ENCODE peak calls at places on chromosomes 16 and 17, in six cellular contexts. H, M, T, G, O and I are unnamed samples. For H3K4me1, the result is how much of the 10 kb centered on the place peaks cover.

GRCh38 chr17:78895322-78895721 is 7.7 kb downstream of the CEP295NL start:
- DNase-seq in H (no peak), M (no peak), T (no peak), G (no peak), O (no peak), I (no peak)

GRCh38 chr17:35801583-35802224 is 6.3 kb upstream of the MMP28 start:
- DNase-seq in H (peak), M (peak), T (peak), G (peak), O (no peak), I (peak)

GRCh38 chr17:69269174-69269998 is 40.8 kb upstream of the ABCA10 start:
- DNase-seq in H (no peak), M (no peak), T (no peak), G (no peak), O (no peak), I (no peak)

GRCh38 chr17:82926716-82927115 is 86.9 kb upstream of the ZNF750 start:
- DNase-seq in H (peak), M (no peak), T (no peak), G (no peak), O (no peak), I (no peak)

GRCh38 chr17:4842376-4842775 is 9.2 kb downstream of the MINK1 start:
- DNase-seq in H (no peak), M (no peak), T (no peak), G (no peak), O (no peak), I (no peak)

GRCh38 chr16:83717308-83717707 is 90.5 kb upstream of the HSBP1 start:
- DNase-seq in H (no peak), M (no peak), T (no peak), G (no peak), O (no peak), I (no peak)

GRCh38 chr16:78684040-78684611 is 584.7 kb downstream of the WWOX start:
- DNase-seq in H (no peak), M (peak), T (no peak), G (no peak), O (peak), I (peak)

GRCh38 chr16:11677451-11677951 is 9.2 kb downstream of the SNN start:
- DNase-seq in H (no peak), M (no peak), T (peak), G (no peak), O (no peak), I (peak)

GRCh38 chr17:43832168-43832975 is 574 bp downstream of the MPP3 start:
- DNase-seq in H (peak), M (peak), T (peak), G (peak), O (no peak), I (peak)

GRCh38 chr16:10871157-10871991 is 5.6 kb upstream of the CIITA start:
- DNase-seq in H (peak), M (no peak), T (peak), G (peak), O (no peak), I (no peak)

GRCh38 chr17:80481284-80482057 is 5.1 kb upstream of the NPTX1 start:
- DNase-seq in H (no peak), M (no peak), T (no peak), G (no peak), O (no peak), I (no peak)

GRCh38 chr16:20920799-20921198 is 20.2 kb downstream of the LYRM1 start:
- DNase-seq in H (no peak), M (no peak), T (no peak), G (no peak), O (no peak), I (no peak)

GRCh38 chr16:80527297-80527696 is 13.5 kb upstream of the DYNLRB2 start:
- DNase-seq in H (no peak), M (no peak), T (no peak), G (no peak), O (no peak), I (no peak)

GRCh38 chr17:38872671-38873385 is 3.0 kb downstream of the LASP1 start:
- DNase-seq in H (no peak), M (no peak), T (no peak), G (peak), O (no peak), I (no peak)

GRCh38 chr17:77746901-77747620 is 211.4 kb upstream of the TNRC6C start:
- DNase-seq in H (no peak), M (no peak), T (peak), G (no peak), O (no peak), I (no peak)

GRCh38 chr17:82859431-82860403 is 19.9 kb upstream of the ZNF750 start:
- DNase-seq in H (peak), M (no peak), T (peak), G (no peak), O (no peak), I (peak)

GRCh38 chr17:20172378-20172775 is 163.2 kb downstream of the SPECC1 start:
- DNase-seq in H (no peak), M (no peak), T (no peak), G (no peak), O (no peak), I (no peak)

GRCh38 chr16:87350681-87351319 is 32.8 kb downstream of the FBXO31 start:
- DNase-seq in H (no peak), M (no peak), T (no peak), G (no peak), O (no peak), I (peak)

GRCh38 chr17:32672701-32673100 is 185.9 kb downstream of the CDK5R1 start:
- DNase-seq in H (no peak), M (no peak), T (no peak), G (no peak), O (no peak), I (no peak)

GRCh38 chr16:85735225-85735722 is 15.6 kb downstream of the C16orf74 start:
- DNase-seq in H (no peak), M (no peak), T (no peak), G (no peak), O (no peak), I (no peak)

GRCh38 chr16:1007284-1007850 is 25.8 kb downstream of the SOX8 start:
- DNase-seq in H (no peak), M (no peak), T (no peak), G (no peak), O (no peak), I (no peak)

GRCh38 chr16:67883872-67884261 is 818 bp upstream of the NRN1L start:
- DNase-seq in H (peak), M (peak), T (peak), G (peak), O (peak), I (no peak)

GRCh38 chr16:19851476-19851875 is 33.2 kb downstream of the GPRC5B start:
- DNase-seq in H (no peak), M (no peak), T (no peak), G (no peak), O (no peak), I (no peak)

GRCh38 chr17:77503916-77504651 is 363.3 kb downstream of the SEC14L1 start:
- DNase-seq in H (no peak), M (no peak), T (peak), G (no peak), O (no peak), I (no peak)

GRCh38 chr17:56142781-56143180 is 10.5 kb upstream of the ANKFN1 start:
- DNase-seq in H (no peak), M (no peak), T (no peak), G (no peak), O (no peak), I (no peak)

GRCh38 chr17:28968269-28968913 is 17.1 kb upstream of the PHF12 start:
- DNase-seq in H (no peak), M (no peak), T (no peak), G (no peak), O (no peak), I (no peak)
- H3K4me1 ChIP-seq in H (under half), M (under half), T (under half), G (under half), O (under half), I (under half)

GRCh38 chr16:88771294-88771772 is 13.7 kb downstream of the PIEZO1 start:
- DNase-seq in H (no peak), M (no peak), T (no peak), G (no peak), O (no peak), I (no peak)
- H3K4me3 ChIP-seq in H (peak), M (no peak), T (peak), G (no peak), O (no peak), I (no peak)

GRCh38 chr17:63278731-63279442 is 167.2 kb downstream of the CYB561 start:
- DNase-seq in H (no peak), M (no peak), T (no peak), G (no peak), O (no peak), I (no peak)

GRCh38 chr17:63276376-63276775 is 169.7 kb downstream of the CYB561 start:
- DNase-seq in H (no peak), M (no peak), T (no peak), G (no peak), O (no peak), I (no peak)

GRCh38 chr17:63275968-63276349 is 170.1 kb downstream of the CYB561 start:
- DNase-seq in H (no peak), M (no peak), T (no peak), G (no peak), O (no peak), I (no peak)

GRCh38 chr17:63276821-63277220 is 169.3 kb downstream of the CYB561 start:
- DNase-seq in H (no peak), M (no peak), T (no peak), G (no peak), O (no peak), I (no peak)

DNA sequence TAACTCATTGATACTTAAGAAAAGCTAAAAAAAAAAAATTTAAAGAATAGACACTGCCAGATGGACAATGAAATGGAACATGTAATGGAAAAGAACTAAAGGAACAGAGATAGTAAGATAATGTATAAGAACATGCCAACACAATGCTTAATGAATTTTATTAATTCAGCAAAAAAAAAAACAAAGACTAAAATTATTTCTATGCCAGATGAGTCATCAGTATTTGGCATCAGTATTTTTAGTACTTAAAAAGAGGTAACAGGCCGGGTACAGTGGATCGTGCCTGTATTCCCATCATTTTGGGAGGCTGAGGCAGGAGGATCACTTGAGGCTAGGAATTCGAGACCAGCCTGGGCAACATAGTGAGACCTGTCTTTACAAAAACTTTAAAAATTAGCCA is 168.5 kb downstream of the CYB561 start:
- DNase-seq in H (no peak), M (no peak), T (no peak), G (no peak), O (no peak), I (no peak)
- H3K27ac ChIP-seq in H (no peak), M (no peak), T (no peak), G (no peak), O (peak), I (no peak)

GRCh38 chr17:45578516-45579455 is 88.3 kb upstream of the PLEKHM1 start:
- DNase-seq in H (no peak), M (no peak), T (no peak), G (no peak), O (no peak), I (peak)

GRCh38 chr17:45579529-45580495 is 89.3 kb upstream of the PLEKHM1 start:
- DNase-seq in H (no peak), M (no peak), T (no peak), G (no peak), O (no peak), I (no peak)

GRCh38 chr17:45580914-45581313 is 90.4 kb upstream of the PLEKHM1 start:
- DNase-seq in H (no peak), M (no peak), T (no peak), G (no peak), O (no peak), I (no peak)

GRCh38 chr17:45581860-45582259 is 91.3 kb upstream of the PLEKHM1 start:
- DNase-seq in H (no peak), M (no peak), T (no peak), G (no peak), O (no peak), I (no peak)

DNA sequence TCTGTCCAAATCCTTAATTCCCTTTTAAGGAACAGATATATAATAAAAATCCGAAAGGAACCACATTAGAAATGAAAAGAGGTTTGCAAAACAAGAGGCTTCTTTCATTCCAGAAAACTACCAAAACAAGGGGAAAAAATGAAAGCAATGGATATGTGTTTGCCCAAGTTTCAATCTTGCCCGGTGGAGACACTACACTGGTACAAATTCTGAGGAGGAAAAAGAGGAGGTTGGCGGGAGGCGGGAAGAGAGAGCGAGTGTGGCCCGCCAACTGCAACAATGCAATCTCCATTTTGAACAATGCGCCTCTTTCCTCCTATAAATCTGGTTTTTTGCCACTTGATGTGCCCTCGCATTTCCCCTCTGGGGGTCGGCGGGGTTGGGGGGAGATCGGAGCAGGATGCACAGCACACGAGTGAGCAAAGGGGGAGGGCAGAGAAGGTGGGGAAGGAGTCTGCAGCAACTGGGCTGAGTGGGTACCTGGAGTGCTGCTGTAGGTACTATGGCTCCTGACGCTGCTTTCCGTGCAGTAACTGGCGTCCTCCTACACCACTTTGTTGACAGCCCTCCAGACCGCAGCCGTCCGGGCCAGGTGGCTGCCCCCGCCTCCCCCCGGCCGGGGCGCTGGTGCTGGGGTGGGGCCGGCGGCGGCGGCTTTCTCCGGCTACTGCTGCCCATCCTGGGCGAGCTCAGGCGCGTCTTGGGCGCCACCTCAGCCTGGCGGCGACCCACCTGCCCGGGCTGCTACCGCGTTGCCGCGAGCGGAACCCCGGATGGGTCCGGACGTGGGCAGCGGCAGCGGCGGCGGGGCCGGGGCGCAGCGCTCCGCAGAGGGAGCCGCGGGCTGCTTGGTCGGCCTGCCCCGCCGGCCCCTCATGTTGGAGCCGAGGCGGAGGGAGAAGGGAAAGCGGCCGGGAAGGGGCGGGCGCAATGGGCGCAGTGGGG is 93.8 kb upstream of the PLEKHM1 start:
- DNase-seq in H (peak), M (peak), T (peak), G (peak), O (no peak), I (peak)
- H3K4me1 ChIP-seq in H (under half), M (under half), T (under half), G (under half), O (under half), I (under half)

GRCh38 chr17:73954981-73955380 is 248.5 kb upstream of the RPL38 start:
- DNase-seq in H (no peak), M (no peak), T (no peak), G (no peak), O (no peak), I (no peak)

GRCh38 chr17:73952498-73953205 is 250.8 kb upstream of the RPL38 start:
- DNase-seq in H (peak), M (no peak), T (peak), G (peak), O (no peak), I (no peak)

GRCh38 chr17:73952136-73952497 is 251.4 kb upstream of the RPL38 start:
- DNase-seq in H (no peak), M (no peak), T (no peak), G (no peak), O (no peak), I (no peak)

GRCh38 chr17:73955616-73956015 is 247.9 kb upstream of the RPL38 start:
- DNase-seq in H (no peak), M (no peak), T (no peak), G (no peak), O (no peak), I (no peak)

DNA sequence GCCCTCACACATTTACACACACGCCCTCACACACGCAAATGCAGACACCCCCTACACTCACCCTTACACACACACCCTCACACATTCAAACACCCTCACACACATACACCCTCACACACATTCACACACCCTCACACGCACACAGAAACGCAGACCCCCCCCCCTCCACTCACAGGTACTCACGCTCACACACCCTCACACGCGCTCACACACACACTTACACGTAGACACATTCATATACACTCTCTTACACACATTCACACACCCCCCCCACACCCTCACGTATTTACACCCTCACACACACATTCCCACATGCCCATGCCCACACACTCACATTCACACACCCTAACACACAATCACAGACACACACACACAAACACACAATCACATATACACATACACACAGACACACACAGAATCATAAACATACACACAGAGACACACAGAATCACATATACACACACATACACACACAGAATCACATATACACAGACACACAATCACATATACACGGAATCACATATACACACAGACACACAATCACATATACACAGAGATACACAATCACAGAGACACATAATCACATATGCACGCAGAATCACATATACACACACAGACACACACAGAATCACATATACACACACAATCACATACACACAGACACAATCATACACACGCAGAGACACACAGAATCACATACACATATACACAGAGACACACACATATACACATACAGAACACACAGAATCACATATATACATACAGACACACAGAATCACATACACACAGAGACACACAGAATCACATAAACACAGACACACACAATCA is 250.1 kb upstream of the RPL38 start:
- DNase-seq in H (no peak), M (no peak), T (no peak), G (no peak), O (no peak), I (no peak)
- H3K4me3 ChIP-seq in H (peak), M (no peak), T (no peak), G (no peak), O (no peak), I (no peak)

DNA sequence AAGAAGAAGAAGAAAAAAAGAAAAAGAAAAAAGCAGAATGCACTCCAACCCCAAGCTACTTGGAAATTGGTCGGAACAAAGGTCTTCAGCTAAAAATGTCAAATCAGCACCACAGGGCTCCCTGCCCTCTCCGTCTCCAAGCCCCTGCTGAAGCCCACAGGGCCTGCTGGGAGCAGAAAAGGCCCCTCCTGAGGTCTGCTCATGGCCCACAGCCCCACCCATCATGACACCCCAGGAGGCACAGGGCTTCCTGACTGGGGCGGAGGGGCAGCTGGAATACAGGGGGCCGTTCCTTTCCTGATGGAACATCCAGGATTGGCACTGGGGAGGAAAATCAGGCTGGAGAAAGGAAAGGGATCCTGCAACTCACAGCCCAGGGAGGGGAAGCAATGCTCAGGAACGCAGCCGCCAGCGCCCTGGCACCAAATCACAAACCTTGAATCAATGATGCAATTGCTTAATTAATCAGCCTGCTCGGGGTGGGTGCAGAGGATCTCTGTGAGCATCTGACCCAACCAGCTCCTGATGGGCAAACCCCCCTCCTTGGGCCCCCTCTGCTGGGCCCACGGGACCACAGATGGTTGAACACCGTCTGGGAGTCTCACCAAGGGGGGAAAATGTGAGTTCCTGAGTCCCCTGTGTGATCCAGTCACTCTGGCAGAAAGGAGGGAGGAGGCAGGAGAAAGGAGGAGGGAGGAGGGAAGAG is 155.5 kb downstream of the ZNF423 start:
- DNase-seq in H (no peak), M (peak), T (no peak), G (no peak), O (no peak), I (no peak)
- H3K27ac ChIP-seq in H (peak), M (peak), T (peak), G (no peak), O (peak), I (peak)

DNA sequence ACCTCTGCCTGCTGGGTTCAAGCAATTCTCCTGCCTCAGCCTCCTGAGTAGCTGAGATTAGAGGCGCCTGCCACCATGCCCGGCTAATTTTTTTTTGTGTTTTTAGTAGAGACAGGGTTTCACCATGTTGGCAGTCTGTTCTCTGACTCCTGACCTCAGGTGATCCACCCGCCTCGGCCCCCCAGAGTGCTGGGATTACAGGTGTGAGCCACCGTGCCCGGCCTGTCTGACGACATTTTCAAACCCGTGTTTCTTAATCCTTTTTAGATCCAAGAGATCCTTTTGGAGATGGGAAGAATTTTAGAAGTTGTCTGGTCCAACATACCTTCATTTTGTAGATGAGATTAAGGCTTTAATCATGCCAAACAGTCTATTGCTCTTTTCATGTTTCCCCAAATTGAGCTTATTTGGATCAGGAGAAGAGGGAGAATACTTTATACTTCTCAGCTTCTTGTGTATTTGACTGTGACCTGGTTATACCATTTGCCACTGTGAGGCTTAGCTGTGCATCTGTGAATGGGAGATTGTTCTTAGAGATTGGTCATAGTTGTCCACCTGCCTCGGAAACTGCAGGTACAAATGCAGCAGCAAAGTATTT is 25.8 kb downstream of the USP10 start:
- DNase-seq in H (no peak), M (no peak), T (no peak), G (no peak), O (no peak), I (no peak)
- H3K4me1 ChIP-seq in H (half or more), M (under half), T (under half), G (under half), O (under half), I (under half)